ENCODE peak calls at places on chromosomes 13 and 19, in four cellular contexts. J is heart left ventricle, M is AG09309, K is thoracic aorta. N is an unnamed sample.

GRCh38 chr13:44259045-44260042 is 114.3 kb upstream of the SERP2 start:
- DNase-seq in J (no peak), M (no peak), K (peak), N (no peak)

GRCh38 chr19:11574689-11575088 is 2.8 kb downstream of the ACP5 start:
- DNase-seq in J (no peak), M (no peak), K (no peak), N (no peak)

GRCh38 chr13:111394211-111394922 is 73.9 kb downstream of the TEX29 start:
- DNase-seq in J (no peak), M (no peak), K (no peak), N (no peak)

GRCh38 chr13:103757361-103757760 is 691.1 kb upstream of the SLC10A2 start:
- DNase-seq in J (no peak), M (no peak), K (no peak), N (no peak)

GRCh38 chr19:53772943-53773342 is 51.2 kb downstream of the NLRP12 start:
- DNase-seq in J (no peak), M (peak), K (peak), N (peak)

GRCh38 chr19:46349311-46349993 is 2.6 kb downstream of the PPP5C start:
- DNase-seq in J (no peak), M (no peak), K (no peak), N (no peak)

GRCh38 chr13:97212540-97213146 is 9.5 kb upstream of the MBNL2 start:
- DNase-seq in J (no peak), M (no peak), K (no peak), N (no peak)

GRCh38 chr19:4343845-4344713 is 717 bp downstream of the MPND start:
- DNase-seq in J (no peak), M (no peak), K (no peak), N (no peak)

GRCh38 chr13:49608932-49609331 is 19.4 kb upstream of the ARL11 start:
- DNase-seq in J (no peak), M (no peak), K (no peak), N (no peak)

GRCh38 chr13:74128171-74128767 is 5.9 kb downstream of the KLF12 start:
- DNase-seq in J (no peak), M (no peak), K (no peak), N (no peak)

GRCh38 chr13:34913040-34913439 is 29.0 kb upstream of the NBEA start:
- DNase-seq in J (no peak), M (no peak), K (no peak), N (no peak)

DNA sequence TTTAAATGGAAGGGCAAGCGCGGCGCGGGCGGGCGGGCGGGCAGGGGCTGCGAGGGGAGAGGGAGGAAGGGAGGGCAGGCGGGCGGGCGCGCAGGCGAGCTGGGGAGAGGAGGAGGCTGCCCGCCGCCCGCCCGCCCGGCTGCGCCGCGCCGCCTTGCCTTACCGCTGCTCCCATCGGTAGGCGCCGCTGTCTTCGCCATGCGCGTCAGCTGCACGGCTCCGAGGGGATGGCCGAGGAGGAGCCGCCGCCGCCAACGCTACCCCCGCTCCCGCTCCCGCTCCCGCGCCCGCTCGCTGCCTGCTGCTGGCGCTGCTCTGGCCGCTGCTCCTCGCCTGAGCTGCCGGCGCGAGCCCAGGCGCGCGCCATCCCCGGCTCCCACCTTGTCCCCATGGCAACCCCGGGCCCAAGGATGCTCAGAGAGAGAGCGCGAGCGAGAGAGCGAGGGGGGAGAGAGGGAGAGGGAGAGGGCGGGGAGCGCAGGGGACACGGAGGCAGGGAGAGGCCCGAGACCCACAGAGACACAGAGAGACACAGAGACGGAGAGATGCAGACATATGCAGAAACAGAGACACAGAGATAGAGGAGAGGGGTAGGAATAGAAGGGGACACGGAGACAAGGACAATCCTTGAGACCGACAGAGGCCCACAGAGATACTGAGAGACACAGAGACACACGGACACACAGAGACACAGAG is 40.3 kb downstream of the DEDD2 start:
- DNase-seq in J (peak), M (no peak), K (no peak), N (peak)
- TF ChIP-seq CTCF in J (peak), M (peak), K (peak), N (no peak)

GRCh38 chr13:99276706-99277105 is 18.5 kb upstream of the GPR18 start:
- DNase-seq in J (no peak), M (no peak), K (no peak), N (no peak)
- TF ChIP-seq CTCF in J (no peak), M (no peak), K (no peak), N (no peak)

GRCh38 chr19:8698433-8699063 is at the start of gene ACTL9:
- DNase-seq in J (no peak), M (no peak), K (no peak), N (no peak)

GRCh38 chr19:8697671-8698432 is 743 bp downstream of the ACTL9 start:
- DNase-seq in J (no peak), M (no peak), K (no peak), N (no peak)

GRCh38 chr19:8695501-8695900 is 3.1 kb downstream of the ACTL9 start:
- DNase-seq in J (no peak), M (no peak), K (no peak), N (no peak)

GRCh38 chr19:8696993-8697392 is 1.6 kb downstream of the ACTL9 start:
- DNase-seq in J (no peak), M (no peak), K (no peak), N (no peak)

GRCh38 chr19:8695911-8696310 is 2.7 kb downstream of the ACTL9 start:
- DNase-seq in J (no peak), M (no peak), K (no peak), N (no peak)
- TF ChIP-seq CTCF in J (no peak), M (no peak), K (no peak), N (no peak)

DNA sequence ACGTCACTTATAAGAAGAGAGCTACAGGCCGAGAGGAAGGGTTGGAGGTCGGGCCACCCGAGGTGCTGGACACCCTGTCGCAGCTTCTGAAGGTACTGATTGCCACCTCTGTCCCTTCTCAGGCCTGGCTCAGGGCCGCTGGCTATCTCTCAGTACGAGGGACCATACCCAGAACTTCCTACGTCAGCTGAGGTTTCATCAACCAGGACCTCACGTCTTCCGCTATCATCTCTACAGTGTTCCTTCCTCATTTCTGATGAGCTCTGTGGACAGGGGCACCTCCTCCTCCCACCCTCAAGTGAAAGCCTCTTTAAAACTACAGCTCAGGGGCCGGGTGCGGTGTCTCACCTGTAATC is 58.2 kb upstream of the USE1 start:
- DNase-seq in J (no peak), M (no peak), K (no peak), N (no peak)
- TF ChIP-seq CTCF in J (no peak), M (no peak), K (no peak), N (no peak)

GRCh38 chr19:7445104-7445503 is 43.7 kb downstream of the PEX11G start:
- DNase-seq in J (no peak), M (no peak), K (no peak), N (no peak)

GRCh38 chr19:7444042-7444441 is 44.8 kb downstream of the PEX11G start:
- DNase-seq in J (no peak), M (no peak), K (no peak), N (no peak)

GRCh38 chr19:7450243-7451223 is 38.3 kb downstream of the PEX11G start:
- DNase-seq in J (no peak), M (peak), K (no peak), N (no peak)

GRCh38 chr19:7442423-7442822 is 46.4 kb downstream of the PEX11G start:
- DNase-seq in J (no peak), M (no peak), K (no peak), N (no peak)

GRCh38 chr19:7447648-7448047 is 41.2 kb downstream of the PEX11G start:
- DNase-seq in J (no peak), M (no peak), K (no peak), N (no peak)
- TF ChIP-seq CTCF in J (no peak), M (no peak), K (no peak), N (no peak)

GRCh38 chr19:14871619-14872230 is 14.2 kb downstream of the OR7A17 start:
- DNase-seq in J (no peak), M (no peak), K (no peak), N (no peak)
- TF ChIP-seq CTCF in J (no peak), M (peak), K (no peak), N (no peak)

GRCh38 chr13:27621366-27622101 is at the start of gene POLR1D:
- DNase-seq in J (peak), M (no peak), K (peak), N (peak)

GRCh38 chr13:27620377-27621115 is at the start of gene LNX2:
- DNase-seq in J (peak), M (peak), K (peak), N (peak)

GRCh38 chr13:27619093-27619705 is 1.1 kb downstream of the LNX2 start:
- DNase-seq in J (no peak), M (no peak), K (no peak), N (no peak)

GRCh38 chr13:27621116-27621365 is 651 bp upstream of the POLR1D start:
- DNase-seq in J (no peak), M (no peak), K (no peak), N (no peak)

GRCh38 chr13:27619711-27620376 is 485 bp downstream of the LNX2 start:
- DNase-seq in J (peak), M (no peak), K (no peak), N (no peak)
- TF ChIP-seq CTCF in J (peak), M (peak), K (peak), N (no peak)

GRCh38 chr19:16441661-16442071 is 30.1 kb downstream of the EPS15L1 start:
- DNase-seq in J (no peak), M (no peak), K (no peak), N (no peak)
- TF ChIP-seq CTCF in J (peak), M (peak), K (no peak), N (no peak)

GRCh38 chr19:48637948-48638830 is 1.0 kb upstream of the DBP start:
- DNase-seq in J (peak), M (peak), K (no peak), N (no peak)
- TF ChIP-seq CTCF in J (no peak), M (no peak), K (no peak), N (no peak)

DNA sequence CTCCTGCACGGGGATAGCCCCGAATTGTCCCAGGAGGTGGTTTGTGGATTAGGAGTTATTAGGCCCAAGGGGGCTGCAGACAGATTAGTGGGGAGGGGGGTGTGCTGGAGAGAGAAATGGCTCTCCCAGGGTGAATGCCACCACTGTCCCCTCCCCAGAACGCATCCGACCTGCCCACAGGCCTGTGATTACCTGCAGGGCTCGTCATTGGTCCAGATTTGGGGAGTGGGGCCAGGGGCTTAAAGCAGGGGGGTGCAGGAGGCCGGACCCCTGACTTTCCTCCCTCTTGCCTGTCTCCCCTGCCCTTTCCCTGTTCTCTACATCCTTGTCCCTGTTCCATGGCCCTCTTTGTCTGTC is 1.2 kb downstream of the NRTN start:
- DNase-seq in J (no peak), M (no peak), K (no peak), N (no peak)
- TF ChIP-seq CTCF in J (no peak), M (no peak), K (no peak), N (no peak)